ENCODE peak calls at places on chromosomes 6 and 20, in five cellular contexts. H is MM.1S, A is SK-N-SH, I is neural progenitor cell, K is fibroblast of lung. W is an unnamed sample.

GRCh38 chr6:125906158-125906998 is 50.2 kb upstream of the HINT3 start:
- DNase-seq in H (peak; percentile 19), A (peak; percentile 29), I (peak; percentile 72), K (peak; percentile 48), W (peak; percentile 38)

GRCh38 chr6:7479801-7480266 is 61.6 kb upstream of the DSP start:
- DNase-seq in H (no peak), A (no peak), I (no peak), K (peak; percentile 16), W (no peak)

GRCh38 chr6:160972111-160972510 is 19.5 kb upstream of the MAP3K4 start:
- DNase-seq in H (peak; percentile 75), A (no peak), I (no peak), K (peak; percentile 96), W (no peak)

GRCh38 chr6:88177961-88178464 is 11.9 kb upstream of the CNR1 start:
- DNase-seq in H (no peak), A (no peak), I (no peak), K (peak; percentile 1), W (no peak)

GRCh38 chr6:128696651-128697391 is 176.4 kb upstream of the PTPRK start:
- DNase-seq in H (no peak), A (peak; percentile 1), I (no peak), K (peak; percentile 63), W (no peak)

GRCh38 chr20:37090357-37090871 is 5.4 kb downstream of the RBL1 start:
- DNase-seq in H (no peak), A (no peak), I (no peak), K (no peak), W (no peak)

GRCh38 chr20:16350465-16350864 is 222.8 kb downstream of the KIF16B start:
- DNase-seq in H (no peak), A (no peak), I (no peak), K (no peak), W (no peak)

GRCh38 chr6:85049282-85049681 is 284.9 kb upstream of the TBX18 start:
- DNase-seq in H (no peak), A (no peak), I (no peak), K (no peak), W (no peak)

GRCh38 chr6:113843500-113844068 is 13.6 kb upstream of the MARCKS start:
- DNase-seq in H (no peak), A (no peak), I (peak; percentile 28), K (no peak), W (no peak)

GRCh38 chr20:916125-916799 is at the start of gene ANGPT4:
- DNase-seq in H (no peak), A (no peak), I (peak; percentile 40), K (no peak), W (no peak)

GRCh38 chr6:27871919-27872633 is 40.1 kb downstream of the OR2B2 start:
- DNase-seq in H (peak; percentile 83), A (peak; percentile 91), I (peak; percentile 88), K (peak; percentile 99), W (peak; percentile 93)
- H3K4me2 ChIP-seq in H (peak overlapping the region; percentile 71), A (peak overlapping the region; percentile 79), I (peak overlapping the region; percentile 83), K (peak overlapping the region; percentile 89), W (peak overlapping the region; percentile 71)

GRCh38 chr20:43844778-43845614 is 69.7 kb upstream of the TOX2 start:
- DNase-seq in H (peak; percentile 27), A (no peak), I (no peak), K (peak; percentile 96), W (no peak)

GRCh38 chr20:43842126-43843020 is 72.3 kb upstream of the TOX2 start:
- DNase-seq in H (no peak), A (no peak), I (no peak), K (no peak), W (no peak)

GRCh38 chr20:43843965-43844660 is 70.5 kb upstream of the TOX2 start:
- DNase-seq in H (no peak), A (no peak), I (no peak), K (no peak), W (no peak)

GRCh38 chr20:43840382-43841070 is 74.1 kb upstream of the TOX2 start:
- DNase-seq in H (peak; percentile 29), A (peak; percentile 71), I (peak; percentile 60), K (peak; percentile 44), W (peak; percentile 51)

DNA sequence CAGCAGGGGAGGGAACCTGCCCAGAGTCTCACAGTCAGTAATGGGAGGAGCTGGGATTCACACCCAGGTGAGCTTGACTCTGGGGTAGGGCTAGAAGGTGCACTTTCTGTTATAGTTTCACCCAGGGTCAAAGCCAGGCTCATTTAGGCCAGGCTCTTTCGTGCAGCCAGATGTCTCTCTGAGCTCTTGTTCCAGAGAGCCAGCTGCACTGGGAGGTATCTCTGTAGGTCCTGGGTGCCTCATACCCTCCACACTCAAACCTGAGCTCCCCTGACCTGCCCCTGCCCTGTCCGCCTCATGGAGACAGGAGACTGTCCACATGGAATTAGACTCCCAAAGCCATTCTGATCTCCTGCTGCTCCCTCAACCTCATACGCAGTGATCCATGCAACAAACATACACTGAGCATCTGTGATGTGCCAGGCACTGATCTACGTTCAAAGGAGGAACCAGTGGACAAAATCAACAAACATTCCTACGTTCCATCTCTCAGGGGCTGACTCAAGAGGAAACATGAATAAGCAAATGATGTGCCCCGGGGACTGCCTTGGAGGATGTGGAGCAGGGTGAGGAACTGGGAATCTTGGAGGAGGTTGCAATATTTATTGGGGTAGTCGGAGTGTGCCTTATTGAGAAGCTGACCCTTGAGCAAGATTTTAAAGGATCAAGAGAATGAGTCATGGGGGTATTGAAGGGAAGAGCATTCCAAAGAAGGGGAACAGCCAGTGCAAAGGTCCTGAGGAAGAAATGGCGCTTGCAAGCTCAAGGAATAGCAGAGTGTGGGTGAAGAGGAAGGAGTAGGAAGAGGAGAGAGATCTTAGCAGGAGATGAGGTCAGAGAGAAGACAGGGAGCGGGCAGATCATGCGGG is 71.3 kb upstream of the TOX2 start:
- DNase-seq in H (peak; percentile 90), A (no peak), I (no peak), K (peak; percentile 91), W (no peak)
- H3K4me2 ChIP-seq in H (no peak overlapping the region), A (peak overlapping the region; percentile 20), I (no peak overlapping the region), K (no peak overlapping the region), W (no peak overlapping the region)

GRCh38 chr6:106194949-106195919 is 109.1 kb downstream of the PRDM1 start:
- DNase-seq in H (peak; percentile 80), A (no peak), I (no peak), K (peak; percentile 74), W (no peak)
- H3K4me2 ChIP-seq in H (peak overlapping the region; percentile 27), A (no peak overlapping the region), I (no peak overlapping the region), K (no peak overlapping the region), W (no peak overlapping the region)

DNA sequence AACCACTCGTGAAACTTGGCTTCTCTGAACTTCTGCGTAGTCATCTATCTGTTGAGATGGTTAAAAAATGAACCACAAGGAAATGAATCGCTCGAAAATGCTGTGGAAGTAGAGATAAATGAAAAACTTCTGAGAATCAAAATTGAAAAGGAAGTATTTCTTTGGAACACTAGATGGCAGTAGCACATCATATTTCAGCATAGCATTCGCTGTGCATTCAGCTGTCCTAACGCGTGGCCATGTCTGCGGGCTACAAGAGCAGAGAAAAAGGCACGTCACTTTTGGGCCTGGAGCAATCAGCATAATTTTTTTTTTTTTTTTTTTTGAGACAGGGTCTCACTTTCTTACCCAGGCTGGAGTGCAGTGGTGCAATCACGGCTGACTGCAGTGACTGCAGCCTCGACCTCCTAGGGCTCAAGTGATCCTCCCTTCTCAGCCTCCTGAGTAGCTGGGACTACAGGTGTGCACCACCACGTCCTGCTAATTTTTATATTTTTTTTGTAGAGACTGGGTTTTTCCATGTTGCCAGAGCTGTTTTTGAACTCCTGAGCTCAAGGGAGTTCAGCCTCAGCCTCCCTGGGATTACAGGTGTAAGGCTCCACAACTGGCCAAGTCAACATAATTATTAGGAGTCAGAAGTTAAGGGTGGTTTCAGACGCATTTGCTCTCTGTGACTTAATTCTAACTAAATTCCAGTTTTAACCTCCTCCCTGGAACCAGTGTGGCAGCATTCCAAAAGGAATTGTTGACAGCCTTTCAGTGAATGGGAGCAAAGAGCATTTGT is 8.8 kb upstream of the PERP start:
- DNase-seq in H (peak; percentile 77), A (peak; percentile 51), I (peak; percentile 81), K (peak; percentile 81), W (peak; percentile 47)
- H3K4me2 ChIP-seq in H (peak overlapping the region; percentile 89), A (no peak overlapping the region), I (no peak overlapping the region), K (no peak overlapping the region), W (no peak overlapping the region)

GRCh38 chr20:38255389-38255788 is 5.1 kb downstream of the KIAA1755 start:
- DNase-seq in H (no peak), A (no peak), I (no peak), K (no peak), W (no peak)
- H3K4me2 ChIP-seq in H (no peak overlapping the region), A (no peak overlapping the region), I (no peak overlapping the region), K (no peak overlapping the region), W (no peak overlapping the region)

GRCh38 chr6:34654061-34654460 is 42.5 kb downstream of the ILRUN start:
- DNase-seq in H (no peak), A (no peak), I (no peak), K (no peak), W (no peak)

GRCh38 chr6:34658605-34659218 is 37.9 kb downstream of the ILRUN start:
- DNase-seq in H (no peak), A (no peak), I (no peak), K (no peak), W (no peak)

GRCh38 chr6:34656378-34657036 is 40.1 kb downstream of the ILRUN start:
- DNase-seq in H (peak; percentile 95), A (peak; percentile 66), I (no peak), K (peak; percentile 80), W (peak; percentile 59)

GRCh38 chr6:34657307-34657978 is 39.1 kb downstream of the ILRUN start:
- DNase-seq in H (peak; percentile 75), A (no peak), I (no peak), K (peak; percentile 91), W (peak; percentile 59)

GRCh38 chr6:34657037-34657306 is 39.6 kb downstream of the ILRUN start:
- DNase-seq in H (no peak), A (no peak), I (no peak), K (no peak), W (no peak)
- H3K4me2 ChIP-seq in H (peak overlapping the region; percentile 96), A (peak overlapping the region; percentile 76), I (no peak overlapping the region), K (peak overlapping the region; percentile 94), W (peak overlapping the region; percentile 77)

GRCh38 chr6:139370707-139371345 is 3.6 kb downstream of the CITED2 start:
- DNase-seq in H (no peak), A (no peak), I (no peak), K (no peak), W (no peak)

GRCh38 chr6:139368661-139369060 is 5.8 kb downstream of the CITED2 start:
- DNase-seq in H (no peak), A (no peak), I (peak; percentile 76), K (no peak), W (no peak)

GRCh38 chr6:139369068-139369467 is 5.4 kb downstream of the CITED2 start:
- DNase-seq in H (no peak), A (no peak), I (peak; percentile 79), K (no peak), W (no peak)

GRCh38 chr6:139370047-139370706 is 4.3 kb downstream of the CITED2 start:
- DNase-seq in H (peak; percentile 59), A (no peak), I (peak; percentile 53), K (peak; percentile 93), W (no peak)

GRCh38 chr6:139369568-139370046 is 4.8 kb downstream of the CITED2 start:
- DNase-seq in H (peak; percentile 56), A (peak; percentile 54), I (peak; percentile 65), K (peak; percentile 86), W (peak; percentile 15)
- H3K4me2 ChIP-seq in H (peak overlapping the region; percentile 72), A (peak overlapping the region; percentile 85), I (peak overlapping the region; percentile 95), K (no peak overlapping the region), W (no peak overlapping the region)

W was measured in DND-41.